ENCODE peak calls at places on chromosome 14, in eight cellular contexts. L, N, I, Y, R, W, H and P are unnamed samples. For H3K4me1, the result is how much of the 10 kb centered on the place peaks cover.

GRCh38 chr14:62957562-62957961 is 87.7 kb downstream of the KCNH5 start:
- DNase-seq in N (no peak), W (no peak), L (no peak), H (no peak), Y (no peak), I (no peak), R (no peak), P (no peak)

GRCh38 chr14:68349900-68350323 is 443.0 kb downstream of the ZFP36L1 start:
- DNase-seq in Y (no peak), H (no peak), I (no peak), W (no peak), R (no peak), N (no peak), L (peak), P (no peak)

GRCh38 chr14:78752789-78753188 is 582.6 kb downstream of the NRXN3 start:
- DNase-seq in I (no peak), W (no peak), N (no peak), L (no peak), Y (no peak), H (no peak), R (no peak), P (no peak)

GRCh38 chr14:104111301-104112112 is 26.0 kb downstream of the ASPG start:
- DNase-seq in L (peak), N (peak), H (no peak), R (no peak), W (no peak), Y (peak), I (no peak), P (no peak)

GRCh38 chr14:85852900-85853299 is 323.0 kb downstream of the FLRT2 start:
- DNase-seq in I (no peak), Y (no peak), W (no peak), N (no peak), H (no peak), R (no peak), L (no peak), P (no peak)

GRCh38 chr14:53011053-53011462 is 60.2 kb upstream of the FERMT2 start:
- DNase-seq in Y (peak), H (no peak), R (peak), L (peak), I (no peak), W (no peak), N (no peak), P (no peak)

GRCh38 chr14:21248338-21248737 is 20.9 kb downstream of the HNRNPC start:
- DNase-seq in H (no peak), N (no peak), W (no peak), I (no peak), Y (no peak), R (no peak), L (no peak), P (no peak)

GRCh38 chr14:41072776-41073175 is 533.9 kb upstream of the LRFN5 start:
- DNase-seq in H (no peak), N (no peak), I (no peak), W (no peak), Y (no peak), R (no peak), L (no peak), P (no peak)

GRCh38 chr14:69045857-69046351 is 66.8 kb upstream of the ACTN1 start:
- DNase-seq in I (no peak), L (no peak), R (no peak), W (no peak), Y (peak), H (no peak), N (no peak), P (no peak)

GRCh38 chr14:30507209-30507608 is 51.7 kb upstream of the G2E3 start:
- DNase-seq in I (no peak), H (no peak), Y (no peak), L (no peak), R (no peak), W (no peak), N (no peak), P (no peak)

GRCh38 chr14:52951730-52952481 is 1.1 kb upstream of the FERMT2 start:
- DNase-seq in I (no peak), R (no peak), L (peak), H (no peak), N (peak), Y (peak), W (peak), P (peak)

GRCh38 chr14:72948481-72949138 is 22.3 kb downstream of the DCAF4 start:
- DNase-seq in W (peak), R (peak), N (no peak), I (peak), Y (peak), H (peak), L (peak), P (peak)

GRCh38 chr14:63493246-63493645 is 49.9 kb downstream of the PPP2R5E start:
- DNase-seq in L (no peak), I (peak), R (peak), H (no peak), N (no peak), Y (no peak), W (no peak), P (no peak)

GRCh38 chr14:70788893-70789292 is 20.4 kb downstream of the MAP3K9 start:
- DNase-seq in N (no peak), H (no peak), I (no peak), R (no peak), L (no peak), Y (no peak), W (no peak), P (no peak)

GRCh38 chr14:69105326-69105725 is 47.6 kb downstream of the DCAF5 start:
- DNase-seq in L (no peak), R (no peak), W (no peak), I (no peak), N (no peak), H (no peak), Y (no peak), P (no peak)

GRCh38 chr14:42527141-42527540 is 920.5 kb downstream of the LRFN5 start:
- DNase-seq in H (no peak), I (no peak), L (no peak), R (no peak), N (no peak), Y (no peak), W (no peak), P (no peak)

GRCh38 chr14:71410578-71411279 is 503.5 kb downstream of the PCNX1 start:
- DNase-seq in L (no peak), Y (no peak), N (no peak), H (no peak), W (no peak), I (no peak), R (no peak), P (no peak)

GRCh38 chr14:53003776-53004175 is 52.9 kb upstream of the FERMT2 start:
- DNase-seq in N (no peak), I (no peak), W (no peak), H (no peak), R (no peak), Y (no peak), L (no peak), P (no peak)

GRCh38 chr14:54722791-54723432 is 156.0 kb downstream of the SAMD4A start:
- DNase-seq in H (no peak), W (no peak), R (peak), I (peak), L (no peak), Y (no peak), N (no peak), P (peak)

GRCh38 chr14:62071029-62071428 is 308.8 kb downstream of the SNAPC1 start:
- DNase-seq in I (no peak), H (no peak), Y (no peak), R (no peak), W (no peak), N (no peak), L (no peak), P (no peak)

GRCh38 chr14:54693761-54694160 is 126.8 kb downstream of the SAMD4A start:
- DNase-seq in N (no peak), Y (no peak), H (no peak), R (no peak), I (no peak), W (no peak), L (no peak), P (no peak)

GRCh38 chr14:93113678-93114067 is 2.1 kb downstream of the ITPK1 start:
- DNase-seq in L (no peak), W (no peak), I (no peak), Y (no peak), R (no peak), N (no peak), H (no peak), P (no peak)

GRCh38 chr14:44782775-44783238 is 178.9 kb downstream of the KLHL28 start:
- DNase-seq in N (no peak), Y (no peak), R (no peak), L (no peak), I (no peak), H (no peak), W (no peak), P (no peak)

GRCh38 chr14:103001651-103002396 is 55.5 kb downstream of the CDC42BPB start:
- DNase-seq in W (no peak), R (no peak), Y (no peak), L (no peak), H (no peak), N (no peak), I (peak), P (no peak)

GRCh38 chr14:75522224-75522764 is at the start of gene BATF:
- DNase-seq in R (no peak), H (peak), I (peak), N (no peak), W (peak), Y (no peak), L (peak), P (no peak)

GRCh38 chr14:20556500-20557211 is 4.2 kb downstream of the RNASE9 start:
- DNase-seq in Y (no peak), I (no peak), L (no peak), R (no peak), N (no peak), H (no peak), W (no peak), P (no peak)

GRCh38 chr14:93160353-93160801 is 24.3 kb downstream of the MOAP1 start:
- DNase-seq in N (no peak), R (no peak), I (peak), H (no peak), Y (no peak), W (no peak), L (no peak), P (no peak)

GRCh38 chr14:27995688-27996087 is 770.9 kb upstream of the FOXG1 start:
- DNase-seq in N (no peak), Y (no peak), H (no peak), R (no peak), I (no peak), W (no peak), L (no peak), P (no peak)

GRCh38 chr14:69776875-69777453 is 10.0 kb downstream of the SRSF5 start:
- DNase-seq in H (no peak), I (no peak), Y (no peak), N (no peak), R (no peak), W (no peak), L (no peak), P (no peak)

GRCh38 chr14:73008501-73008900 is 18.4 kb downstream of the ZFYVE1 start:
- DNase-seq in Y (no peak), L (no peak), N (no peak), H (no peak), R (no peak), W (no peak), I (no peak), P (no peak)

GRCh38 chr14:98167702-98168101 is 1104.3 kb downstream of the BCL11B start:
- DNase-seq in H (peak), W (peak), N (no peak), I (no peak), R (no peak), L (no peak), Y (no peak), P (no peak)

GRCh38 chr14:33705521-33705920 is 245.4 kb downstream of the EGLN3 start:
- DNase-seq in R (no peak), Y (no peak), L (no peak), I (no peak), H (no peak), N (no peak), W (no peak), P (no peak)

GRCh38 chr14:92323916-92324818 is 1.2 kb downstream of the SLC24A4 start:
- DNase-seq in N (no peak), L (no peak), I (no peak), R (no peak), Y (no peak), H (no peak), W (no peak), P (no peak)

GRCh38 chr14:105420976-105421674 is 1.5 kb downstream of the MTA1 start:
- DNase-seq in I (no peak), W (no peak), R (no peak), L (no peak), Y (no peak), N (no peak), H (no peak), P (no peak)
- H3K4me3 ChIP-seq in I (peak), W (peak), R (peak), L (peak), Y (peak), N (peak), H (peak), P (peak)

GRCh38 chr14:76919431-76919810 is 93.2 kb downstream of the LRRC74A start:
- DNase-seq in H (no peak), N (no peak), Y (no peak), R (no peak), W (no peak), I (no peak), L (peak), P (no peak)
- H3K4me1 ChIP-seq in H (half or more), N (under half), Y (under half), R (half or more), W (under half), I (under half), L (half or more), P (under half)

GRCh38 chr14:50085570-50086315 is 30.6 kb downstream of the VCPKMT start:
- DNase-seq in L (no peak), I (peak), W (peak), R (no peak), H (no peak), N (no peak), Y (no peak), P (no peak)

GRCh38 chr14:50082784-50083466 is 33.4 kb downstream of the VCPKMT start:
- DNase-seq in L (peak), I (peak), R (no peak), W (peak), N (no peak), H (no peak), Y (no peak), P (no peak)

GRCh38 chr14:50083467-50084337 is 32.7 kb downstream of the VCPKMT start:
- DNase-seq in L (no peak), I (no peak), Y (no peak), R (no peak), W (peak), N (no peak), H (no peak), P (no peak)

GRCh38 chr14:50084666-50085065 is 31.7 kb downstream of the VCPKMT start:
- DNase-seq in R (no peak), W (no peak), Y (no peak), N (no peak), I (no peak), H (no peak), L (no peak), P (no peak)

GRCh38 chr14:50082308-50082742 is 34.0 kb downstream of the VCPKMT start:
- DNase-seq in H (no peak), L (no peak), N (no peak), W (peak), R (no peak), I (peak), Y (no peak), P (no peak)
- H3K4me3 ChIP-seq in H (no peak), L (no peak), N (no peak), W (peak), R (no peak), I (no peak), Y (no peak), P (no peak)

GRCh38 chr14:101499513-101499912 is 61.8 kb upstream of the DIO3 start:
- DNase-seq in W (no peak), H (no peak), R (no peak), L (peak), N (peak), Y (no peak), I (no peak), P (no peak)
- H3K4me1 ChIP-seq in W (under half), H (under half), R (under half), L (under half), N (under half), Y (under half), I (under half), P (under half)

GRCh38 chr14:58963873-58964597 is 224.4 kb upstream of the DAAM1 start:
- DNase-seq in R (no peak), H (no peak), I (no peak), Y (no peak), N (no peak), W (no peak), L (no peak), P (no peak)
- H3K4me3 ChIP-seq in R (no peak), H (no peak), I (no peak), Y (no peak), N (no peak), W (no peak), L (no peak), P (no peak)

GRCh38 chr14:95677168-95677835 is 8.9 kb upstream of the TCL1B start:
- DNase-seq in I (no peak), Y (no peak), H (no peak), L (no peak), R (no peak), N (no peak), W (no peak), P (peak)

GRCh38 chr14:95679995-95680735 is 6.1 kb upstream of the TCL1B start:
- DNase-seq in N (no peak), H (no peak), L (no peak), W (no peak), Y (no peak), I (peak), R (no peak), P (no peak)

GRCh38 chr14:95675486-95675885 is 10.7 kb upstream of the TCL1B start:
- DNase-seq in L (no peak), R (peak), I (no peak), W (no peak), N (no peak), H (no peak), Y (no peak), P (no peak)

GRCh38 chr14:95679148-95679547 is 7.1 kb upstream of the TCL1B start:
- DNase-seq in W (no peak), I (no peak), L (no peak), Y (no peak), R (no peak), H (no peak), N (no peak), P (no peak)

DNA sequence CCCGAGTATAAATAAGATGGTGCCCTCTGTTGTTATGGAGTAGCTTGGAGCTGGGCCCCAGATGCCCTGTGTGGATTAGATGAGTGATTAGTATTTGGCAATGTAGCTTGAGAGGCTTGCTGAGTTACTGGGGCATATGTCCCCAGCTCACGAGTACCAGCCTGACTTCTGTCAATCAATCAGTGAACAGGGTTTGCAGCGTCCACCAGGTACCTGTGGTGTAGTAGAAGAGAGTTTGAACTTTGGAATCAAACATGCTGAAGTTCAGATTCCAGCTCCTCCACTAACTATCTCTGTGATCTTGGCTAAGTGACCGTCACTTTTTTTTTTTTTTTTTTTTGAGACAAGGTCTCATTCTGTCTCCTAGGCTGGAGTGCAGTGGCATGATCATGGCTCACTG is 11.6 kb upstream of the TCL1B start:
- DNase-seq in N (no peak), I (no peak), Y (no peak), R (no peak), L (no peak), W (no peak), H (no peak), P (no peak)
- H3K4me1 ChIP-seq in N (under half), I (under half), Y (under half), R (under half), L (under half), W (under half), H (under half), P (under half)

GRCh38 chr14:65159281-65160062 is 57.2 kb upstream of the MAX start:
- DNase-seq in R (no peak), Y (no peak), I (peak), L (no peak), W (no peak), N (no peak), H (no peak), P (no peak)
- H3K4me3 ChIP-seq in R (no peak), Y (no peak), I (peak), L (no peak), W (no peak), N (no peak), H (no peak), P (no peak)

GRCh38 chr14:99527427-99528076 is 46.3 kb downstream of the CCNK start:
- DNase-seq in I (no peak), Y (no peak), L (no peak), W (no peak), R (no peak), N (no peak), H (no peak), P (no peak)

GRCh38 chr14:99530407-99530806 is 49.2 kb downstream of the CCNK start:
- DNase-seq in N (peak), H (no peak), W (no peak), R (no peak), I (no peak), L (no peak), Y (no peak), P (no peak)

GRCh38 chr14:99532310-99532709 is 51.1 kb downstream of the CCNK start:
- DNase-seq in L (no peak), H (no peak), I (no peak), R (no peak), N (no peak), Y (no peak), W (no peak), P (no peak)

GRCh38 chr14:99531221-99532096 is 50.2 kb downstream of the CCNK start:
- DNase-seq in N (no peak), I (no peak), Y (no peak), W (no peak), H (no peak), R (peak), L (no peak), P (no peak)

GRCh38 chr14:99529899-99530298 is 48.7 kb downstream of the CCNK start:
- DNase-seq in R (no peak), H (no peak), N (no peak), L (no peak), W (no peak), Y (no peak), I (no peak), P (no peak)
- H3K4me1 ChIP-seq in R (under half), H (under half), N (under half), L (under half), W (under half), Y (under half), I (under half), P (under half)

GRCh38 chr14:23631234-23631633 is 4.9 kb upstream of the DHRS2 start:
- DNase-seq in Y (no peak), I (no peak), W (no peak), N (no peak), R (no peak), L (no peak), H (no peak), P (no peak)

GRCh38 chr14:23633160-23633701 is 2.9 kb upstream of the DHRS2 start:
- DNase-seq in W (no peak), Y (no peak), L (no peak), I (no peak), R (no peak), N (no peak), H (no peak), P (no peak)

GRCh38 chr14:23631702-23632460 is 4.3 kb upstream of the DHRS2 start:
- DNase-seq in Y (peak), I (peak), R (peak), W (peak), H (peak), N (peak), L (peak), P (peak)

GRCh38 chr14:23630687-23631086 is 5.5 kb upstream of the DHRS2 start:
- DNase-seq in L (no peak), W (no peak), I (no peak), Y (no peak), R (no peak), N (no peak), H (no peak), P (no peak)

GRCh38 chr14:23632461-23633159 is 3.6 kb upstream of the DHRS2 start:
- DNase-seq in L (no peak), R (peak), I (no peak), N (no peak), W (no peak), Y (no peak), H (no peak), P (no peak)
- H3K4me3 ChIP-seq in L (no peak), R (no peak), I (no peak), N (peak), W (peak), Y (peak), H (no peak), P (no peak)